ENCODE peak calls at places on chromosome 14, in seven cellular contexts. N is tibial artery, D is mammary epithelial cell, A is Peyer's patch, T is fibroblast of lung, K is heart left ventricle, U is sigmoid colon. O is an unnamed sample.

GRCh38 chr14:105943973-105944602 is 417.7 kb downstream of the TMEM121 start:
- DNase-seq in N (no peak), D (no peak), A (no peak), T (no peak), K (no peak), U (no peak), O (no peak)

GRCh38 chr14:91869556-91869955 is 2.2 kb upstream of the TC2N start:
- DNase-seq in N (no peak), D (no peak), A (no peak), T (peak), K (no peak), U (no peak), O (no peak)

GRCh38 chr14:79514700-79515099 is 696.6 kb downstream of the DIO2 start:
- DNase-seq in N (no peak), D (no peak), A (no peak), T (peak), K (no peak), U (no peak), O (no peak)

GRCh38 chr14:23061995-23062394 is 4.7 kb upstream of the CDH24 start:
- DNase-seq in N (peak), D (peak), A (peak), T (peak), K (peak), U (peak), O (no peak)

GRCh38 chr14:95156153-95156764 is 1.1 kb downstream of the DICER1 start:
- DNase-seq in N (no peak), D (peak), A (no peak), T (peak), K (no peak), U (no peak), O (no peak)

GRCh38 chr14:89399594-89400068 is 17.4 kb downstream of the FOXN3 start:
- DNase-seq in N (no peak), D (no peak), A (no peak), T (peak), K (no peak), U (peak), O (no peak)

GRCh38 chr14:106625181-106625580 is 1098.8 kb downstream of the TMEM121 start:
- DNase-seq in N (no peak), D (no peak), A (no peak), T (no peak), K (no peak), U (no peak), O (no peak)

GRCh38 chr14:94123296-94123695 is 6.1 kb downstream of the IFI27L2 start:
- DNase-seq in N (peak), D (no peak), A (no peak), T (no peak), K (no peak), U (peak), O (no peak)

GRCh38 chr14:74424606-74425005 is 1.4 kb downstream of the SYNDIG1L start:
- DNase-seq in N (peak), D (no peak), A (no peak), T (no peak), K (no peak), U (no peak), O (no peak)

GRCh38 chr14:55585854-55586253 is 5.8 kb downstream of the KTN1 start:
- DNase-seq in N (no peak), D (peak), A (no peak), T (peak), K (no peak), U (no peak), O (no peak)

GRCh38 chr14:75857199-75857598 is 124.6 kb downstream of the TGFB3 start:
- DNase-seq in N (no peak), D (no peak), A (no peak), T (no peak), K (no peak), U (no peak), O (no peak)
- TF ChIP-seq CTCF in N (no peak), D (no peak), A (no peak), T (no peak), K (no peak), U (no peak), O (no peak)

GRCh38 chr14:54220697-54221431 is 175.9 kb upstream of the CDKN3 start:
- DNase-seq in N (no peak), D (no peak), A (no peak), T (no peak), K (no peak), U (no peak), O (no peak)

GRCh38 chr14:54221971-54222370 is 174.8 kb upstream of the CDKN3 start:
- DNase-seq in N (no peak), D (no peak), A (no peak), T (no peak), K (no peak), U (no peak), O (no peak)

GRCh38 chr14:54219281-54220121 is 177.3 kb upstream of the CDKN3 start:
- DNase-seq in N (no peak), D (no peak), A (no peak), T (no peak), K (no peak), U (no peak), O (no peak)

GRCh38 chr14:54221432-54221803 is 175.4 kb upstream of the CDKN3 start:
- DNase-seq in N (no peak), D (no peak), A (no peak), T (no peak), K (no peak), U (no peak), O (no peak)

GRCh38 chr14:54220122-54220691 is 176.6 kb upstream of the CDKN3 start:
- DNase-seq in N (no peak), D (no peak), A (no peak), T (peak), K (no peak), U (no peak), O (no peak)
- H3K4me3 ChIP-seq in N (peak), D (no peak), A (peak), T (peak), K (peak), U (no peak), O (peak)

GRCh38 chr14:90521121-90521929 is 124.5 kb downstream of the CALM1 start:
- DNase-seq in N (no peak), D (no peak), A (peak), T (no peak), K (peak), U (peak), O (peak)
- H3K27ac ChIP-seq in N (peak), D (no peak), A (peak), T (no peak), K (peak), U (peak), O (no peak)

DNA sequence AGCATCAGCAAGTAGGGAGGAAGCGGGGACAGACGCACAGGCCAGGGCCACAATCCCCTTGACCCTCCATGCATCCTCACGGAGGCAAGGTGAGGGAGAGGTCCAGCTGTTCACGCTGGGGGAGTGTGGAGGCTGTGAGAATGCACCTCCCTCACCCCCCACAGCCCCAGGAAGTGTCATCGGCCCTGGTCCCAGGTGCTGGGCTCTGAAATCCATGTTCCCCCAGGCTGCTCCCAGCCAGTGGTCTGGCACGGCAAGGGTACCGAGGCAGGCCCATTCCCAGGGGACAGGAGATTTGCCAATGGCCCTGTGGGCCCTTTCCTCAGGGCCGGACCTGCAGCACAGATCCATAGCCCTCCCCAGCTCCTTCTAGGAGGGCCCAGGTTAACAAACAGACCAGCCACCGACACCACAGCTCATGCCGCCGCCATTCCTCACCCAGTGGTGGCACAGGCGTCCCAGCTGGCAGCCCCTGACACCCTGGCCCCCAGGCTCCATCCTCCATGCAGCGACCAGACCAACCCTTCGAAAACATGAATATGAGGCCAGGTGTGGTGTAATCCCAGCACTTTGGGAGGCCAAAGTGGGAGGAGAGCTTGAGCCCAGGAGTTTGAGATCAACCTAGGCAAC is 21.9 kb upstream of the EIF5 start:
- DNase-seq in N (peak), D (no peak), A (no peak), T (no peak), K (no peak), U (no peak), O (no peak)
- TF ChIP-seq CTCF in N (no peak), D (no peak), A (no peak), T (no peak), K (no peak), U (no peak), O (no peak)

O was measured in lower lobe of right lung.